ENCODE peak calls at places on chromosomes 11 and 22, in eight cellular contexts. K is left ventricle myocardium superior, S is GM12891, V is Ammon's horn, N is NAMALWA, Z is upper lobe of left lung, J is tibial nerve, H is RCC 7860. O is an unnamed sample.

GRCh38 chr11:117621226-117621625 is 175.8 kb downstream of the DSCAML1 start:
- DNase-seq in H (no peak), K (no peak), N (peak), J (no peak), Z (no peak), S (no peak), V (no peak), O (no peak)

GRCh38 chr11:111602865-111603632 is 800 bp downstream of the SIK2 start:
- DNase-seq in K (no peak), J (no peak), N (peak), H (no peak), S (no peak), Z (peak), V (peak), O (peak)

GRCh38 chr11:121482231-121483129 is 29.7 kb upstream of the SORL1-AS1 start:
- DNase-seq in N (peak), S (no peak), K (no peak), J (no peak), Z (no peak), H (no peak), V (peak), O (peak)

GRCh38 chr11:85663080-85663729 is 1.7 kb downstream of the CREBZF start:
- DNase-seq in K (no peak), N (no peak), Z (no peak), S (no peak), V (no peak), J (no peak), H (no peak), O (no peak)

GRCh38 chr11:31995525-31996123 is 95.2 kb upstream of the RCN1 start:
- DNase-seq in J (no peak), S (no peak), V (peak), H (no peak), Z (no peak), K (no peak), N (peak), O (no peak)

GRCh38 chr11:71490731-71491390 is 36.2 kb upstream of the KRTAP5-7 start:
- DNase-seq in K (peak), H (no peak), Z (no peak), N (no peak), J (no peak), V (no peak), S (no peak), O (no peak)

GRCh38 chr22:42688241-42688913 is 32.3 kb downstream of the A4GALT start:
- DNase-seq in N (no peak), S (no peak), Z (peak), V (peak), K (peak), H (peak), J (peak), O (peak)

GRCh38 chr11:57153448-57153847 is 28.3 kb upstream of the LRRC55 start:
- DNase-seq in N (no peak), K (no peak), H (no peak), Z (no peak), V (no peak), S (no peak), J (no peak), O (no peak)

GRCh38 chr22:49260681-49261580 is 566.7 kb downstream of the BRD1 start:
- DNase-seq in N (no peak), V (no peak), H (no peak), S (no peak), Z (no peak), J (no peak), K (no peak), O (no peak)

GRCh38 chr11:1858154-1858553 is 5.3 kb downstream of the LSP1 start:
- DNase-seq in J (no peak), H (no peak), K (peak), V (peak), S (no peak), Z (peak), N (no peak), O (no peak)

GRCh38 chr11:1139441-1140066 is 18.2 kb upstream of the MUC5AC start:
- DNase-seq in S (no peak), K (no peak), J (no peak), V (no peak), N (no peak), H (no peak), Z (no peak), O (no peak)

GRCh38 chr11:67483901-67484665 is 1.3 kb downstream of the AIP start:
- DNase-seq in Z (no peak), J (no peak), V (no peak), K (no peak), S (no peak), H (no peak), N (peak), O (no peak)

GRCh38 chr11:75422248-75423231 is 10.5 kb downstream of the KLHL35 start:
- DNase-seq in K (no peak), H (no peak), Z (no peak), J (no peak), V (no peak), N (no peak), S (no peak), O (no peak)

GRCh38 chr11:47186937-47187681 is 875 bp upstream of the PACSIN3 start:
- DNase-seq in N (peak), J (peak), Z (peak), K (peak), H (no peak), S (peak), V (peak), O (peak)

GRCh38 chr22:19634576-19634975 is 79.7 kb upstream of the SEPTIN5 start:
- DNase-seq in J (no peak), K (no peak), V (no peak), S (no peak), N (no peak), Z (no peak), H (no peak), O (no peak)

GRCh38 chr11:20647976-20648565 is 21.3 kb upstream of the NELL1 start:
- DNase-seq in S (peak), N (peak), Z (no peak), H (peak), V (peak), K (no peak), J (peak), O (peak)

GRCh38 chr11:69721061-69721460 is 17.2 kb upstream of the FGF19 start:
- DNase-seq in V (no peak), Z (no peak), N (no peak), S (no peak), K (no peak), J (no peak), H (no peak), O (no peak)